ENCODE peak calls at places on chromosomes 3 and 15, in five cellular contexts. M is kidney, T is fibroblast of lung, A is K562, K is mesendoderm. S is an unnamed sample.
A peak's percentile ranks its signal among the peaks of the same experiment; 100 is the strongest.

GRCh38 chr3:125194849-125195601 is 17.5 kb downstream of the SLC12A8 start:
- DNase-seq in K (no peak), T (peak; percentile 83), A (no peak), M (peak; percentile 78), S (peak; percentile 52)

GRCh38 chr3:186534113-186534669 is 10.0 kb downstream of the CRYGS start:
- DNase-seq in M (no peak), A (no peak), K (no peak), T (no peak), S (no peak)

GRCh38 chr15:33152502-33153109 is 41.9 kb downstream of the FMN1 start:
- DNase-seq in A (no peak), T (peak; percentile 10), K (no peak), M (no peak), S (no peak)

GRCh38 chr15:70505411-70505919 is 257.9 kb downstream of the UACA start:
- DNase-seq in A (no peak), T (peak; percentile 93), K (peak; percentile 62), M (no peak), S (no peak)

GRCh38 chr3:14905055-14905657 is 42.2 kb upstream of the NR2C2 start:
- DNase-seq in K (no peak), A (no peak), M (no peak), T (no peak), S (no peak)

GRCh38 chr3:54954019-54954418 is 26.2 kb upstream of the LRTM1 start:
- DNase-seq in T (peak; percentile 96), K (peak; percentile 97), A (no peak), M (no peak), S (peak; percentile 78)

GRCh38 chr15:48550822-48551525 is 94.5 kb downstream of the FBN1 start:
- DNase-seq in A (no peak), M (no peak), T (peak; percentile 43), K (no peak), S (no peak)

GRCh38 chr15:70672081-70672480 is 91.3 kb downstream of the UACA start:
- DNase-seq in K (no peak), M (no peak), T (peak; percentile 53), A (no peak), S (no peak)

GRCh38 chr15:91852741-91853500 is 587 bp upstream of the SLCO3A1 start:
- DNase-seq in A (peak; percentile 88), T (peak; percentile 62), K (peak; percentile 72), M (peak; percentile 93), S (peak; percentile 88)

GRCh38 chr3:136194409-136195257 is 1.5 kb downstream of the MSL2 start:
- DNase-seq in T (peak; percentile 29), M (no peak), A (no peak), K (peak; percentile 66), S (peak; percentile 69)

GRCh38 chr15:100152463-100152862 is 189.3 kb downstream of the ADAMTS17 start:
- DNase-seq in M (no peak), T (no peak), K (no peak), A (no peak), S (no peak)

GRCh38 chr15:41772720-41773331 is 1.5 kb upstream of the MAPKBP1 start:
- DNase-seq in T (peak; percentile 58), K (peak; percentile 86), M (no peak), A (peak; percentile 35), S (peak; percentile 79)

GRCh38 chr15:61138151-61138550 is 91.0 kb downstream of the RORA start:
- DNase-seq in T (peak; percentile 67), A (no peak), K (no peak), M (no peak), S (no peak)

GRCh38 chr3:65855370-65856100 is 183.2 kb downstream of the MAGI1 start:
- DNase-seq in A (no peak), K (peak; percentile 87), T (no peak), M (no peak), S (no peak)

GRCh38 chr3:192224634-192225033 is 502.7 kb downstream of the FGF12 start:
- DNase-seq in T (no peak), M (no peak), K (no peak), A (no peak), S (no peak)

GRCh38 chr3:134295930-134296329 is 45.3 kb upstream of the RYK start:
- DNase-seq in M (no peak), T (no peak), A (no peak), K (no peak), S (no peak)

GRCh38 chr3:13274874-13275332 is 145.2 kb downstream of the NUP210 start:
- DNase-seq in A (no peak), K (no peak), M (no peak), T (no peak), S (no peak)

GRCh38 chr3:129608087-129608935 is 1.8 kb upstream of the PLXND1 start:
- DNase-seq in K (peak; percentile 95), M (no peak), T (peak; percentile 54), A (peak; percentile 35), S (peak; percentile 85)

GRCh38 chr3:169387751-169388696 is 275.5 kb downstream of the MECOM start:
- DNase-seq in A (no peak), T (no peak), K (peak; percentile 17), M (peak; percentile 77), S (peak; percentile 53)

GRCh38 chr3:13484861-13485590 is 4.9 kb downstream of the HDAC11 start:
- DNase-seq in K (peak; percentile 48), M (peak; percentile 95), A (peak; percentile 92), T (peak; percentile 60), S (peak; percentile 57)

GRCh38 chr15:71752604-71753289 is 57.6 kb upstream of the NR2E3 start:
- DNase-seq in M (no peak), K (peak; percentile 60), T (peak; percentile 98), A (no peak), S (peak; percentile 78)

GRCh38 chr15:43104426-43104825 is 1.4 kb downstream of the UBR1 start:
- DNase-seq in K (peak; percentile 78), T (peak; percentile 33), M (no peak), A (peak; percentile 17), S (no peak)

GRCh38 chr15:100642950-100643338 is 40.6 kb downstream of the ASB7 start:
- DNase-seq in T (no peak), A (no peak), M (no peak), K (no peak), S (no peak)

GRCh38 chr3:18807593-18807992 is 340.7 kb upstream of the KCNH8 start:
- DNase-seq in M (no peak), T (no peak), A (no peak), K (no peak), S (no peak)

GRCh38 chr3:189688296-189688695 is 57.1 kb downstream of the TP63 start:
- DNase-seq in A (no peak), K (peak; percentile 32), M (no peak), T (no peak), S (no peak)

GRCh38 chr3:138032567-138032966 is 22.6 kb downstream of the CLDN18 start:
- DNase-seq in A (no peak), K (no peak), T (no peak), M (no peak), S (no peak)

GRCh38 chr3:183430325-183430957 is 2.0 kb upstream of the MCF2L2 start:
- DNase-seq in T (no peak), K (peak; percentile 82), M (no peak), A (no peak), S (no peak)

GRCh38 chr3:125050486-125051172 is 5.2 kb downstream of the HEG1 start:
- DNase-seq in M (no peak), T (no peak), K (no peak), A (no peak), S (peak; percentile 26)

GRCh38 chr3:49882182-49882581 is 12.5 kb upstream of the CAMKV start:
- DNase-seq in A (no peak), M (no peak), K (no peak), T (no peak), S (no peak)

GRCh38 chr3:42872718-42873117 is 3.0 kb downstream of the CYP8B1 start:
- DNase-seq in K (no peak), M (no peak), A (no peak), T (no peak), S (peak; percentile 20)

GRCh38 chr3:135057996-135058395 is 262.9 kb downstream of the EPHB1 start:
- DNase-seq in A (no peak), T (no peak), M (no peak), K (no peak), S (no peak)

GRCh38 chr15:50137893-50138292 is 18.9 kb upstream of the ATP8B4 start:
- DNase-seq in T (no peak), M (no peak), K (no peak), A (no peak), S (no peak)

GRCh38 chr3:39809181-39809994 is at the start of gene MYRIP:
- DNase-seq in A (peak; percentile 98), K (peak; percentile 75), M (peak; percentile 87), T (peak; percentile 7), S (peak; percentile 91)

GRCh38 chr3:66412176-66412887 is 88.5 kb downstream of the LRIG1 start:
- DNase-seq in A (no peak), M (no peak), K (no peak), T (no peak), S (peak; percentile 31)

GRCh38 chr15:101386006-101386405 is 91.0 kb upstream of the SNRPA1 start:
- DNase-seq in K (no peak), T (no peak), A (no peak), M (peak; percentile 43), S (no peak)

GRCh38 chr3:125349055-125349454 is 26.1 kb downstream of the ZNF148 start:
- DNase-seq in K (no peak), T (no peak), M (no peak), A (no peak), S (no peak)

GRCh38 chr15:78103406-78104118 is 11.2 kb downstream of the SH2D7 start:
- DNase-seq in K (no peak), A (no peak), T (no peak), M (no peak), S (no peak)

GRCh38 chr3:78907367-78907766 is 860.4 kb downstream of the ROBO1 start:
- DNase-seq in A (no peak), K (no peak), T (peak; percentile 17), M (no peak), S (no peak)

GRCh38 chr3:197830308-197830966 is 39.4 kb downstream of the LRCH3 start:
- DNase-seq in A (no peak), K (no peak), M (no peak), T (no peak), S (no peak)
- H3K36me3 ChIP-seq in A (peaks cover 54% of the 10 kb centered on the region), K (peaks cover 6% of the 10 kb centered on the region), M (peaks cover 19% of the 10 kb centered on the region), T (peaks cover 9% of the 10 kb centered on the region), S (peaks cover 76% of the 10 kb centered on the region)

GRCh38 chr3:16884084-16884747 is 539 bp upstream of the PLCL2 start:
- DNase-seq in T (peak; percentile 39), A (peak; percentile 65), K (peak; percentile 78), M (peak; percentile 86), S (peak; percentile 95)
- H3K9ac ChIP-seq in T (peak overlapping the region; percentile 76), A (peak overlapping the region; percentile 80), K (peak overlapping the region; percentile 63), M (peak overlapping the region; percentile 32), S (peak overlapping the region; percentile 13)

GRCh38 chr3:188158731-188159355 is 4.9 kb downstream of the LPP start:
- DNase-seq in K (no peak), T (no peak), A (no peak), M (no peak), S (no peak)
- H3K27ac ChIP-seq in K (no peak overlapping the region), T (no peak overlapping the region), A (no peak overlapping the region), M (peak overlapping the region; percentile 56), S (no peak overlapping the region)

DNA sequence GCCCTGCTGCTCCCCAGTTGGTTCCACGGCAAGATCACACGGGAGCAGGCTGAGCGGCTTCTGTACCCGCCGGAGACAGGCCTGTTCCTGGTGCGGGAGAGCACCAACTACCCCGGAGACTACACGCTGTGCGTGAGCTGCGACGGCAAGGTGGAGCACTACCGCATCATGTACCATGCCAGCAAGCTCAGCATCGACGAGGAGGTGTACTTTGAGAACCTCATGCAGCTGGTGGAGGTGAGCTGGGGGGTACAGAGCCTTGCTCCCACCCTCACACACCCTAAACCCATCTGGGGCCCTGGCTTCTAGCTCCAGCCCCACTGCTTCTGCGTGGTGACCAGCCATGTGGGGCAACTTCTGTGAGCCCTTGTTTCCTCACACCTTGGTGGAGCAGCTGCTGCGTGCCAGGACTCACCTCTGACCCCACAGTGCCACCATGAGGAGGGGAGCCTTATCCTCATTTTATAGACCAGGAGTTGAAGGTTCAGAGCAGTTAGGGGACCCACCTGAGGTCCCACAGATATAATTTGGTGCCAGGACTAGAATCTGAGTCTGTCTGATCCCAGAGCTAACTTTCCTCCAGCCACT is 13.3 kb upstream of the LMAN1L start:
- DNase-seq in M (no peak), T (no peak), A (no peak), K (no peak), S (peak; percentile 61)
- H3K36me3 ChIP-seq in M (peaks cover 3% of the 10 kb centered on the region), T (peaks cover 26% of the 10 kb centered on the region), A (peaks cover 78% of the 10 kb centered on the region), K (peaks cover 11% of the 10 kb centered on the region), S (peaks cover 50% of the 10 kb centered on the region)